ENCODE peak calls at places on chromosome 4, in eight cellular contexts. One of them, this sample, is unnamed.

GRCh38 chr4:108619372-108620100 is 840 bp upstream of the RPL34 start:
- DNase-seq in GM13977: no peak
- DNase-seq in type B pancreatic cell: no peak
- DNase-seq in heart left ventricle: no peak
- DNase-seq in left lung: no peak
- DNase-seq in activated B cell treated with CpG ODN at 0.5 μM for 24 hours: no peak
- DNase-seq in mammary epithelial cell: no peak
- DNase-seq in MCF 10A: no peak
- DNase-seq in this sample: no peak

GRCh38 chr4:56048621-56049427 is 100.1 kb downstream of the CEP135 start:
- DNase-seq in GM13977: peak; percentile 87
- DNase-seq in type B pancreatic cell: peak; percentile 86
- DNase-seq in heart left ventricle: peak; percentile 36
- DNase-seq in left lung: peak; percentile 52
- DNase-seq in activated B cell treated with CpG ODN at 0.5 μM for 24 hours: peak; percentile 47
- DNase-seq in mammary epithelial cell: peak; percentile 31
- DNase-seq in MCF 10A: peak; percentile 38
- DNase-seq in this sample: no peak

GRCh38 chr4:122356317-122356818 is 22.4 kb upstream of the ADAD1 start:
- DNase-seq in GM13977: no peak
- DNase-seq in type B pancreatic cell: no peak
- DNase-seq in heart left ventricle: no peak
- DNase-seq in left lung: no peak
- DNase-seq in activated B cell treated with CpG ODN at 0.5 μM for 24 hours: no peak
- DNase-seq in mammary epithelial cell: no peak
- DNase-seq in MCF 10A: no peak
- DNase-seq in this sample: no peak

GRCh38 chr4:15336410-15337184 is 91.2 kb upstream of the C1QTNF7 start:
- DNase-seq in GM13977: no peak
- DNase-seq in type B pancreatic cell: no peak
- DNase-seq in heart left ventricle: no peak
- DNase-seq in left lung: no peak
- DNase-seq in activated B cell treated with CpG ODN at 0.5 μM for 24 hours: no peak
- DNase-seq in mammary epithelial cell: peak; percentile 34
- DNase-seq in MCF 10A: peak; percentile 26
- DNase-seq in this sample: no peak

GRCh38 chr4:27176400-27176799 is 315.8 kb downstream of the STIM2 start:
- DNase-seq in GM13977: no peak
- DNase-seq in type B pancreatic cell: no peak
- DNase-seq in heart left ventricle: no peak
- DNase-seq in left lung: no peak
- DNase-seq in activated B cell treated with CpG ODN at 0.5 μM for 24 hours: no peak
- DNase-seq in mammary epithelial cell: peak; percentile 25
- DNase-seq in MCF 10A: peak; percentile 60
- DNase-seq in this sample: no peak

GRCh38 chr4:121457278-121457875 is 76.6 kb upstream of the QRFPR start:
- DNase-seq in GM13977: no peak
- DNase-seq in type B pancreatic cell: no peak
- DNase-seq in heart left ventricle: no peak
- DNase-seq in left lung: no peak
- DNase-seq in activated B cell treated with CpG ODN at 0.5 μM for 24 hours: no peak
- DNase-seq in mammary epithelial cell: no peak
- DNase-seq in MCF 10A: no peak
- DNase-seq in this sample: no peak

GRCh38 chr4:146029939-146030710 is 91.5 kb upstream of the ZNF827 start:
- DNase-seq in GM13977: peak; percentile 13
- DNase-seq in type B pancreatic cell: no peak
- DNase-seq in heart left ventricle: no peak
- DNase-seq in left lung: no peak
- DNase-seq in activated B cell treated with CpG ODN at 0.5 μM for 24 hours: peak; percentile 35
- DNase-seq in mammary epithelial cell: no peak
- DNase-seq in MCF 10A: no peak
- DNase-seq in this sample: no peak

GRCh38 chr4:17662694-17663093 is 48.3 kb downstream of the MED28 start:
- DNase-seq in GM13977: no peak
- DNase-seq in type B pancreatic cell: no peak
- DNase-seq in heart left ventricle: no peak
- DNase-seq in left lung: no peak
- DNase-seq in activated B cell treated with CpG ODN at 0.5 μM for 24 hours: no peak
- DNase-seq in mammary epithelial cell: peak; percentile 48
- DNase-seq in MCF 10A: peak; percentile 8
- DNase-seq in this sample: no peak

GRCh38 chr4:169341490-169341889 is 70.7 kb upstream of the SH3RF1 start:
- DNase-seq in GM13977: peak; percentile 34
- DNase-seq in type B pancreatic cell: no peak
- DNase-seq in heart left ventricle: no peak
- DNase-seq in left lung: no peak
- DNase-seq in activated B cell treated with CpG ODN at 0.5 μM for 24 hours: no peak
- DNase-seq in mammary epithelial cell: peak; percentile 24
- DNase-seq in MCF 10A: no peak
- DNase-seq in this sample: no peak

GRCh38 chr4:16196482-16197393 is 29.5 kb downstream of the TAPT1 start:
- DNase-seq in GM13977: no peak
- DNase-seq in type B pancreatic cell: no peak
- DNase-seq in heart left ventricle: no peak
- DNase-seq in left lung: no peak
- DNase-seq in activated B cell treated with CpG ODN at 0.5 μM for 24 hours: no peak
- DNase-seq in mammary epithelial cell: peak; percentile 72
- DNase-seq in MCF 10A: peak; percentile 62
- DNase-seq in this sample: no peak

DNA sequence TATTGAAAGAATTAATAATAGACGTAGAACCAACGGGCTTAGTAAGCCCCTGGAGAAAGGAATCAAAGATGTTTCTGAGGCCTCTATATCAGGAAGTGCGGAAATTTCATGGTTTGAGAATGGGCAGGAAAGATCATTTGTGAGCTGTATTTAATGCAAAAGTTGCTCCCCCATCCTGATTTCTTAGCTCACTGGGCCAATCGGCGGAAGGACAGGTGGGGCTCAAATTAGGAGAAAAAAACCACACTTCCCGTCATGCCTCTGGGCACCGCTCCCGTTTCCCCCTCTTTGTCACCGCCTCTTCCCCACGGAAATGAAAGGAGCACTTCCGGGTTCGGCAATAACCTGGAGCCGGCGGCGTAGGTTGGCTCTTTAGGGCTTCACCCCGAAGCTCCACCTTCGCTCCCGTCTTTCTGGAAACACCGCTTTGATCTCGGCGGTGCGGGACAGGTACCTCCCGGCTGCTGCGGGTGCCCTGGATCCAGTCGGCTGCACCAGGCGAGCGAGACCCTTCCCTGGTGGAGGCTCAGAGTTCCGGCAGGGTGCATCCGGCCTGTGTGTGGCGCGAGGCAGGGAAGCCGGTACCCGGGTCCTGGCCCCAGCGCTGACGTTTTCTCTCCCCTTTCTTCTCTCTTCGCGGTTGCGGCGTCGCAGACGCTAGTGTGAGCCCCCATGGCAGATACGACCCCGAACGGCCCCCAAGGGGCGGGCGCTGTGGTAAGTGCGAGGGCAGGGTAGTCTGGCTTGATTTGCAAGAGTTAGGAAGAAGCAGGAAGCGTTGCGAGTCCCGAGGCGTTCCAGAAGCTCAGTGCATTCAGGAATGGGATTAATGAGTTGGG is at the start of gene TMEM33:
- DNase-seq in GM13977: peak; percentile 83
- DNase-seq in type B pancreatic cell: peak; percentile 81
- DNase-seq in heart left ventricle: peak; percentile 91
- DNase-seq in left lung: peak; percentile 88
- DNase-seq in activated B cell treated with CpG ODN at 0.5 μM for 24 hours: peak; percentile 58
- DNase-seq in mammary epithelial cell: peak; percentile 90
- DNase-seq in MCF 10A: peak; percentile 96
- DNase-seq in this sample: peak; percentile 85
- TF ChIP-seq CTCF in GM13977: no peak
- TF ChIP-seq CTCF in type B pancreatic cell: peak; percentile 64
- TF ChIP-seq CTCF in heart left ventricle: peak; percentile 36
- TF ChIP-seq CTCF in left lung: peak; percentile 18
- TF ChIP-seq CTCF in activated B cell treated with CpG ODN at 0.5 μM for 24 hours: no peak
- TF ChIP-seq CTCF in mammary epithelial cell: peak; percentile 12
- TF ChIP-seq CTCF in MCF 10A: no peak
- TF ChIP-seq CTCF in this sample: no peak

DNA sequence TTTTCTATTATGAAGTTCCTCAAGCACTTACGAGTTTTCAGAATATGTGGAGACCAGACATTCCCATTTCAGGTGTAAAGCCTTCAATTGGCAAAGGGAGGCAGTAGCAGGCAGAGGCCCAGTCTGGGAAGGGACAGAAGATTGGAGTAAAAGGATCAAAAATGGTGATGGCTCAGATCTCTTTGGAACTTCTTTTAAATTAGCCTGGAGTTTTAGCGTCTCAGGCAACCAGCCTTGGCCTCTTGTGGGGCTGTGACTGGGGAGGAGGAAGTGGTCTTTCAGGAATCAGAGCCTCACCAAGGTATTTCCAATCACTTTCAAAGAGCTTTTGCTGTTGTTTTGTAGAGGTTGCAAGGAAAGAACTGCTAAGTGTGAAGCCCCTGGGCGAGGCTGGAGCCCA is 239.1 kb downstream of the FRAS1 start:
- DNase-seq in GM13977: no peak
- DNase-seq in type B pancreatic cell: no peak
- DNase-seq in heart left ventricle: no peak
- DNase-seq in left lung: no peak
- DNase-seq in activated B cell treated with CpG ODN at 0.5 μM for 24 hours: no peak
- DNase-seq in mammary epithelial cell: no peak
- DNase-seq in MCF 10A: no peak
- DNase-seq in this sample: no peak
- TF ChIP-seq CTCF in GM13977: no peak
- TF ChIP-seq CTCF in type B pancreatic cell: no peak
- TF ChIP-seq CTCF in heart left ventricle: no peak
- TF ChIP-seq CTCF in left lung: no peak
- TF ChIP-seq CTCF in activated B cell treated with CpG ODN at 0.5 μM for 24 hours: no peak
- TF ChIP-seq CTCF in mammary epithelial cell: no peak
- TF ChIP-seq CTCF in MCF 10A: no peak
- TF ChIP-seq CTCF in this sample: no peak

GRCh38 chr4:164949448-164950118 is 27.9 kb downstream of the TRIM61 start:
- DNase-seq in GM13977: no peak
- DNase-seq in type B pancreatic cell: no peak
- DNase-seq in heart left ventricle: no peak
- DNase-seq in left lung: no peak
- DNase-seq in activated B cell treated with CpG ODN at 0.5 μM for 24 hours: no peak
- DNase-seq in mammary epithelial cell: peak; percentile 27
- DNase-seq in MCF 10A: no peak
- DNase-seq in this sample: no peak
- TF ChIP-seq CTCF in GM13977: peak; percentile 36
- TF ChIP-seq CTCF in type B pancreatic cell: peak; percentile 33
- TF ChIP-seq CTCF in heart left ventricle: no peak
- TF ChIP-seq CTCF in left lung: no peak
- TF ChIP-seq CTCF in activated B cell treated with CpG ODN at 0.5 μM for 24 hours: no peak
- TF ChIP-seq CTCF in mammary epithelial cell: peak; percentile 19
- TF ChIP-seq CTCF in MCF 10A: peak; percentile 32
- TF ChIP-seq CTCF in this sample: no peak

DNA sequence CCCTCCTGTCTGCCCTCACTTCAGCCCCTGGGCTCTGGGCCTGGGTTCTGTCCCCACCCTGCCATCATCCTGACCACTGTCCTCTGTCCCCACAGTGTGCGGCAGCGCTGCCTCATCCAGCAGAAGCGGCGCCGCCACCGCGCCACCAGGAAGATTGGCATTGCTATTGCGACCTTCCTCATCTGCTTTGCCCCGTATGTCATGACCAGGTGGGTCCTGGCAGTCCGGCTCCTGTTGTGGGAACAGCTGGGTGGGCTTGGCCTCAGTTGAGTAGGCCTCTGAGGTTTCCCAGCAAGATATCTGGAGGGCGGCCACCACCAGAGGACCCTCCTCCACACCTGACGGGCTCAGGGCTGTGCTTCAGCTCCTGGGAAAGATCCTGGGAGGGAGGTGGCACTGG is 2.2 kb downstream of the GPR78 start:
- DNase-seq in GM13977: no peak
- DNase-seq in type B pancreatic cell: no peak
- DNase-seq in heart left ventricle: no peak
- DNase-seq in left lung: no peak
- DNase-seq in activated B cell treated with CpG ODN at 0.5 μM for 24 hours: no peak
- DNase-seq in mammary epithelial cell: no peak
- DNase-seq in MCF 10A: no peak
- DNase-seq in this sample: no peak
- TF ChIP-seq CTCF in GM13977: no peak
- TF ChIP-seq CTCF in type B pancreatic cell: no peak
- TF ChIP-seq CTCF in heart left ventricle: no peak
- TF ChIP-seq CTCF in left lung: no peak
- TF ChIP-seq CTCF in activated B cell treated with CpG ODN at 0.5 μM for 24 hours: no peak
- TF ChIP-seq CTCF in mammary epithelial cell: no peak
- TF ChIP-seq CTCF in MCF 10A: no peak
- TF ChIP-seq CTCF in this sample: no peak